ENCODE peak calls at places on chromosomes 12 and 14, in six cellular contexts. I, Q, N, X, V and C are unnamed samples.

GRCh38 chr14:76576047-76576741 is 185.1 kb upstream of the VASH1 start:
- DNase-seq in V (no peak), Q (no peak), X (no peak), I (no peak), N (no peak), C (no peak)

GRCh38 chr14:68191567-68192321 is 372.2 kb downstream of the RAD51B start:
- DNase-seq in V (no peak), N (no peak), Q (peak; percentile 17), I (no peak), X (no peak), C (no peak)

GRCh38 chr12:131860472-131861260 is 32.5 kb downstream of the MMP17 start:
- DNase-seq in Q (peak; percentile 73), X (peak; percentile 76), N (no peak), I (peak; percentile 86), V (no peak), C (peak; percentile 89)

GRCh38 chr12:104490221-104490620 is 33.5 kb downstream of the CHST11 start:
- DNase-seq in X (no peak), V (no peak), N (no peak), Q (no peak), I (no peak), C (no peak)

GRCh38 chr12:124480469-124481256 is 86.7 kb downstream of the NCOR2 start:
- DNase-seq in N (no peak), V (peak; percentile 78), Q (no peak), X (peak; percentile 64), I (peak; percentile 52), C (no peak)

GRCh38 chr12:52813885-52814709 is at the start of gene KRT4:
- DNase-seq in I (peak; percentile 84), N (no peak), V (no peak), X (peak; percentile 38), Q (no peak), C (no peak)

GRCh38 chr12:116050266-116050665 is 227.2 kb downstream of the MED13L start:
- DNase-seq in Q (no peak), X (no peak), V (no peak), I (no peak), N (no peak), C (no peak)

GRCh38 chr12:53427905-53428594 is 4.4 kb downstream of the AMHR2 start:
- DNase-seq in N (no peak), V (peak; percentile 40), Q (peak; percentile 96), X (peak; percentile 81), I (peak; percentile 78), C (no peak)

GRCh38 chr12:69052613-69053408 is 119.8 kb upstream of the CPM start:
- DNase-seq in X (peak; percentile 54), Q (no peak), N (no peak), V (no peak), I (peak; percentile 94), C (no peak)

GRCh38 chr14:25411933-25412757 is 362.2 kb upstream of the STXBP6 start:
- DNase-seq in N (no peak), I (peak; percentile 13), X (no peak), V (peak; percentile 50), Q (no peak), C (no peak)

GRCh38 chr14:54603362-54603761 is 36.4 kb downstream of the SAMD4A start:
- DNase-seq in X (no peak), N (no peak), I (peak; percentile 60), V (no peak), Q (no peak), C (no peak)

GRCh38 chr12:39145175-39145999 is 240.0 kb upstream of the CPNE8 start:
- DNase-seq in Q (no peak), N (no peak), V (peak; percentile 25), I (peak; percentile 1), X (peak; percentile 31), C (no peak)

GRCh38 chr12:41264281-41264680 is 76.2 kb downstream of the PDZRN4 start:
- DNase-seq in X (no peak), Q (no peak), N (no peak), I (no peak), V (no peak), C (no peak)

GRCh38 chr12:115920395-115921183 is 356.9 kb downstream of the MED13L start:
- DNase-seq in Q (no peak), V (no peak), N (peak; percentile 17), X (no peak), I (peak; percentile 67), C (no peak)

GRCh38 chr14:26917086-26917485 is 319.3 kb upstream of the NOVA1 start:
- DNase-seq in N (no peak), I (peak; percentile 53), X (peak; percentile 2), Q (no peak), V (no peak), C (no peak)

GRCh38 chr12:76277480-76277879 is 70.7 kb downstream of the BBS10 start:
- DNase-seq in Q (no peak), N (no peak), V (no peak), I (peak; percentile 81), X (peak; percentile 41), C (no peak)

GRCh38 chr14:87111741-87112140 is 881.2 kb downstream of the GALC start:
- DNase-seq in X (no peak), I (no peak), N (no peak), Q (no peak), V (no peak), C (no peak)

GRCh38 chr14:59123975-59124374 is 64.5 kb upstream of the DAAM1 start:
- DNase-seq in Q (no peak), V (no peak), I (peak; percentile 40), N (no peak), X (peak; percentile 34), C (no peak)

GRCh38 chr12:86914716-86915115 is 658.5 kb upstream of the MGAT4C start:
- DNase-seq in X (peak; percentile 2), V (no peak), N (no peak), I (peak; percentile 20), Q (peak; percentile 8), C (no peak)

GRCh38 chr12:19120795-19121194 is 8.7 kb upstream of the PLEKHA5 start:
- DNase-seq in I (peak; percentile 22), Q (no peak), N (no peak), V (no peak), X (no peak), C (no peak)

GRCh38 chr12:11635341-11635740 is 14.1 kb upstream of the ETV6 start:
- DNase-seq in Q (no peak), I (no peak), V (no peak), X (no peak), N (no peak), C (no peak)

GRCh38 chr12:24600559-24600958 is 348.3 kb downstream of the BCAT1 start:
- DNase-seq in X (no peak), N (no peak), V (no peak), Q (no peak), I (no peak), C (no peak)

GRCh38 chr14:56723418-56723817 is 86.9 kb downstream of the OTX2 start:
- DNase-seq in N (no peak), Q (no peak), V (no peak), X (no peak), I (no peak), C (no peak)